ENCODE peak calls at places on chromosomes 2 and 18, in six cellular contexts. P, L, X, M, Y and E are unnamed samples.

GRCh38 chr2:47193607-47194006 is 38.5 kb upstream of the STPG4 start:
- DNase-seq in P (no peak), L (no peak), X (no peak), M (no peak), Y (no peak), E (no peak)

GRCh38 chr2:143435112-143435511 is 305.9 kb downstream of the ARHGAP15 start:
- DNase-seq in P (no peak), L (no peak), X (no peak), M (no peak), Y (no peak), E (peak; percentile 12)

GRCh38 chr2:23803965-23804542 is 122.9 kb downstream of the ATAD2B start:
- DNase-seq in P (no peak), L (peak; percentile 65), X (peak; percentile 70), M (no peak), Y (no peak), E (peak; percentile 47)

GRCh38 chr18:3916082-3916481 is 466.1 kb downstream of the TGIF1 start:
- DNase-seq in P (no peak), L (no peak), X (peak; percentile 17), M (no peak), Y (no peak), E (no peak)

GRCh38 chr2:133733856-133734255 is 165.6 kb upstream of the NCKAP5 start:
- DNase-seq in P (no peak), L (no peak), X (no peak), M (no peak), Y (no peak), E (no peak)

GRCh38 chr2:71618327-71619113 is 165.2 kb downstream of the DYSF start:
- DNase-seq in P (peak; percentile 54), L (no peak), X (no peak), M (no peak), Y (no peak), E (no peak)

GRCh38 chr2:221097568-221097915 is 474.6 kb downstream of the EPHA4 start:
- DNase-seq in P (no peak), L (peak; percentile 80), X (no peak), M (no peak), Y (no peak), E (peak; percentile 84)

GRCh38 chr2:96772903-96773675 is 12.4 kb downstream of the CNNM4 start:
- DNase-seq in P (no peak), L (no peak), X (no peak), M (no peak), Y (no peak), E (no peak)

GRCh38 chr18:63477972-63478371 is 1.2 kb downstream of the SERPINB5 start:
- DNase-seq in P (no peak), L (peak; percentile 72), X (no peak), M (no peak), Y (no peak), E (peak; percentile 57)

GRCh38 chr2:139805378-139805777 is 1025.2 kb upstream of the NXPH2 start:
- DNase-seq in P (no peak), L (no peak), X (no peak), M (no peak), Y (no peak), E (no peak)

GRCh38 chr18:8050616-8051314 is 483.6 kb downstream of the PTPRM start:
- DNase-seq in P (no peak), L (no peak), X (no peak), M (no peak), Y (no peak), E (no peak)

GRCh38 chr2:239323473-239323872 is 77.3 kb downstream of the HDAC4 start:
- DNase-seq in P (no peak), L (no peak), X (no peak), M (no peak), Y (no peak), E (no peak)

GRCh38 chr18:10537765-10538164 is 11.9 kb downstream of the NAPG start:
- DNase-seq in P (no peak), L (no peak), X (no peak), M (no peak), Y (no peak), E (no peak)

GRCh38 chr18:74940856-74941255 is 268.1 kb downstream of the PTGR3 start:
- DNase-seq in P (no peak), L (no peak), X (no peak), M (no peak), Y (no peak), E (no peak)

GRCh38 chr18:76496200-76496890 is 1.3 kb upstream of the ZNF516 start:
- DNase-seq in P (no peak), L (no peak), X (no peak), M (peak; percentile 71), Y (peak; percentile 59), E (peak; percentile 46)

GRCh38 chr2:72149556-72150156 is 2.0 kb upstream of the CYP26B1 start:
- DNase-seq in P (peak; percentile 66), L (no peak), X (no peak), M (peak; percentile 71), Y (no peak), E (no peak)

GRCh38 chr2:12759248-12759647 is 42.5 kb downstream of the TRIB2 start:
- DNase-seq in P (no peak), L (peak; percentile 80), X (no peak), M (no peak), Y (no peak), E (peak; percentile 86)

GRCh38 chr2:135225781-135226180 is 173.7 kb downstream of the RAB3GAP1 start:
- DNase-seq in P (no peak), L (no peak), X (no peak), M (no peak), Y (no peak), E (no peak)

GRCh38 chr2:121330921-121331320 is 45.9 kb upstream of the TFCP2L1 start:
- DNase-seq in P (no peak), L (no peak), X (no peak), M (no peak), Y (no peak), E (no peak)

GRCh38 chr2:192957425-192957824 is 762.7 kb upstream of the TMEFF2 start:
- DNase-seq in P (no peak), L (no peak), X (no peak), M (no peak), Y (no peak), E (peak; percentile 95)

GRCh38 chr2:96897491-96898134 is 27.7 kb upstream of the SEMA4C start:
- DNase-seq in P (no peak), L (no peak), X (no peak), M (no peak), Y (no peak), E (peak; percentile 57)

GRCh38 chr2:213119061-213119809 is 32.2 kb downstream of the IKZF2 start:
- DNase-seq in P (no peak), L (peak; percentile 76), X (no peak), M (no peak), Y (no peak), E (peak; percentile 93)

GRCh38 chr2:48045613-48046012 is 139.3 kb upstream of the FBXO11 start:
- DNase-seq in P (no peak), L (no peak), X (no peak), M (no peak), Y (no peak), E (no peak)

GRCh38 chr2:172921538-172922236 is 154.0 kb upstream of the MAP3K20 start:
- DNase-seq in P (no peak), L (peak; percentile 62), X (no peak), M (no peak), Y (no peak), E (peak; percentile 71)

GRCh38 chr2:3625186-3625585 is 30.3 kb downstream of the COLEC11 start:
- DNase-seq in P (peak; percentile 53), L (no peak), X (no peak), M (peak; percentile 32), Y (no peak), E (no peak)

GRCh38 chr2:176130917-176131616 is 1.6 kb downstream of the HOXD8 start:
- DNase-seq in P (no peak), L (no peak), X (no peak), M (no peak), Y (no peak), E (no peak)

GRCh38 chr2:203972066-203972465 is 35.5 kb downstream of the ICOS start:
- DNase-seq in P (no peak), L (no peak), X (no peak), M (no peak), Y (no peak), E (no peak)

GRCh38 chr2:239253705-239254104 is 147.1 kb downstream of the HDAC4 start:
- DNase-seq in P (no peak), L (no peak), X (no peak), M (peak; percentile 30), Y (no peak), E (no peak)

GRCh38 chr2:156399950-156400703 is 36.1 kb upstream of the GPD2 start:
- DNase-seq in P (peak; percentile 77), L (peak; percentile 78), X (peak; percentile 73), M (peak; percentile 85), Y (no peak), E (peak; percentile 72)

GRCh38 chr18:9148239-9148552 is 11.6 kb downstream of the ANKRD12 start:
- DNase-seq in P (no peak), L (no peak), X (no peak), M (no peak), Y (no peak), E (no peak)
- TF ChIP-seq CTCF in P (peak; percentile 22), L (no peak), X (no peak), M (no peak), Y (peak; percentile 28), E (no peak)

GRCh38 chr18:33757037-33757436 is 179.0 kb downstream of the ASXL3 start:
- DNase-seq in P (no peak), L (no peak), X (no peak), M (no peak), Y (no peak), E (peak; percentile 70)

GRCh38 chr18:33755918-33756590 is 178.0 kb downstream of the ASXL3 start:
- DNase-seq in P (no peak), L (peak; percentile 64), X (no peak), M (no peak), Y (no peak), E (peak; percentile 96)

GRCh38 chr18:33761363-33761762 is 183.3 kb downstream of the ASXL3 start:
- DNase-seq in P (no peak), L (peak; percentile 4), X (no peak), M (no peak), Y (no peak), E (peak; percentile 45)
- TF ChIP-seq CTCF in P (peak; percentile 70), L (peak; percentile 40), X (no peak), M (no peak), Y (peak; percentile 67), E (peak; percentile 23)

GRCh38 chr2:225041871-225042799 is at the start of gene DOCK10:
- DNase-seq in P (peak; percentile 69), L (peak; percentile 35), X (no peak), M (peak; percentile 69), Y (peak; percentile 17), E (no peak)

GRCh38 chr2:225042800-225043167 is 516 bp upstream of the DOCK10 start:
- DNase-seq in P (no peak), L (no peak), X (no peak), M (no peak), Y (no peak), E (no peak)

GRCh38 chr2:225040862-225041209 is 1.4 kb downstream of the DOCK10 start:
- DNase-seq in P (no peak), L (peak; percentile 13), X (no peak), M (no peak), Y (no peak), E (no peak)

GRCh38 chr2:225038076-225038571 is 4.1 kb downstream of the DOCK10 start:
- DNase-seq in P (no peak), L (no peak), X (no peak), M (no peak), Y (no peak), E (no peak)

GRCh38 chr2:225041210-225041870 is 928 bp downstream of the DOCK10 start:
- DNase-seq in P (no peak), L (peak; percentile 44), X (no peak), M (no peak), Y (no peak), E (no peak)
- TF ChIP-seq CTCF in P (no peak), L (no peak), X (no peak), M (no peak), Y (no peak), E (no peak)

GRCh38 chr18:6078877-6079276 is 183.6 kb upstream of the TMEM200C start:
- DNase-seq in P (no peak), L (no peak), X (no peak), M (no peak), Y (no peak), E (no peak)
- TF ChIP-seq CTCF in P (no peak), L (no peak), X (no peak), M (no peak), Y (no peak), E (no peak)